ENCODE peak calls at places on chromosome 22, in ten cellular contexts. One of them, this sample, is unnamed.

GRCh38 chr22:37208401-37209139 is 3.7 kb downstream of the SSTR3 start:
- DNase-seq in HFFc6: no peak
- DNase-seq in NCI-H2227 treated with DMSO at 0.1 percent for 48 hours: no peak
- DNase-seq in epithelial cell of esophagus: no peak
- DNase-seq in uterus: no peak
- DNase-seq in T-helper 17 cell: no peak
- DNase-seq in T-helper 2 cell: peak
- DNase-seq in CD8-positive, alpha-beta memory T cell: no peak
- DNase-seq in heart right ventricle: no peak
- DNase-seq in EL: no peak
- DNase-seq in this sample: no peak

GRCh38 chr22:23566716-23567475 is 13.2 kb downstream of the IGLL1 start:
- DNase-seq in EL: no peak
- DNase-seq in HFFc6: no peak
- DNase-seq in NCI-H2227 treated with DMSO at 0.1 percent for 48 hours: no peak
- DNase-seq in epithelial cell of esophagus: no peak
- DNase-seq in T-helper 17 cell: no peak
- DNase-seq in T-helper 2 cell: no peak
- DNase-seq in CD8-positive, alpha-beta memory T cell: no peak
- DNase-seq in heart right ventricle: no peak
- DNase-seq in uterus: no peak
- DNase-seq in this sample: no peak

GRCh38 chr22:20237480-20238440 is 30.4 kb downstream of the RTN4R start:
- DNase-seq in CD8-positive, alpha-beta memory T cell: peak
- DNase-seq in heart right ventricle: no peak
- DNase-seq in epithelial cell of esophagus: peak
- DNase-seq in NCI-H2227 treated with DMSO at 0.1 percent for 48 hours: no peak
- DNase-seq in EL: no peak
- DNase-seq in uterus: no peak
- DNase-seq in HFFc6: no peak
- DNase-seq in T-helper 17 cell: no peak
- DNase-seq in T-helper 2 cell: peak
- DNase-seq in this sample: no peak

GRCh38 chr22:47476226-47476625 is 713.8 kb downstream of the TBC1D22A start:
- DNase-seq in CD8-positive, alpha-beta memory T cell: no peak
- DNase-seq in EL: no peak
- DNase-seq in uterus: no peak
- DNase-seq in NCI-H2227 treated with DMSO at 0.1 percent for 48 hours: no peak
- DNase-seq in T-helper 17 cell: no peak
- DNase-seq in HFFc6: no peak
- DNase-seq in heart right ventricle: no peak
- DNase-seq in T-helper 2 cell: no peak
- DNase-seq in epithelial cell of esophagus: no peak
- DNase-seq in this sample: no peak

GRCh38 chr22:30863161-30863833 is 105.3 kb downstream of the MORC2 start:
- DNase-seq in NCI-H2227 treated with DMSO at 0.1 percent for 48 hours: no peak
- DNase-seq in T-helper 17 cell: no peak
- DNase-seq in uterus: no peak
- DNase-seq in CD8-positive, alpha-beta memory T cell: no peak
- DNase-seq in T-helper 2 cell: no peak
- DNase-seq in heart right ventricle: no peak
- DNase-seq in EL: no peak
- DNase-seq in HFFc6: no peak
- DNase-seq in epithelial cell of esophagus: no peak
- DNase-seq in this sample: no peak

GRCh38 chr22:33006220-33006954 is 51.8 kb downstream of the SYN3 start:
- DNase-seq in T-helper 17 cell: no peak
- DNase-seq in CD8-positive, alpha-beta memory T cell: no peak
- DNase-seq in uterus: no peak
- DNase-seq in EL: no peak
- DNase-seq in HFFc6: no peak
- DNase-seq in heart right ventricle: no peak
- DNase-seq in epithelial cell of esophagus: peak
- DNase-seq in T-helper 2 cell: no peak
- DNase-seq in NCI-H2227 treated with DMSO at 0.1 percent for 48 hours: no peak
- DNase-seq in this sample: no peak

GRCh38 chr22:19850482-19851109 is 4.1 kb downstream of the GNB1L start:
- DNase-seq in EL: no peak
- DNase-seq in T-helper 17 cell: no peak
- DNase-seq in NCI-H2227 treated with DMSO at 0.1 percent for 48 hours: no peak
- DNase-seq in heart right ventricle: no peak
- DNase-seq in epithelial cell of esophagus: no peak
- DNase-seq in HFFc6: no peak
- DNase-seq in T-helper 2 cell: no peak
- DNase-seq in CD8-positive, alpha-beta memory T cell: no peak
- DNase-seq in uterus: no peak
- DNase-seq in this sample: no peak

GRCh38 chr22:24026056-24026455 is 15.0 kb downstream of the CABIN1 start:
- DNase-seq in EL: no peak
- DNase-seq in T-helper 17 cell: no peak
- DNase-seq in CD8-positive, alpha-beta memory T cell: no peak
- DNase-seq in NCI-H2227 treated with DMSO at 0.1 percent for 48 hours: no peak
- DNase-seq in HFFc6: no peak
- DNase-seq in epithelial cell of esophagus: no peak
- DNase-seq in uterus: no peak
- DNase-seq in T-helper 2 cell: no peak
- DNase-seq in heart right ventricle: no peak
- DNase-seq in this sample: no peak

GRCh38 chr22:34429314-34429713 is 509.0 kb upstream of the LARGE1 start:
- DNase-seq in HFFc6: no peak
- DNase-seq in CD8-positive, alpha-beta memory T cell: no peak
- DNase-seq in uterus: no peak
- DNase-seq in EL: no peak
- DNase-seq in NCI-H2227 treated with DMSO at 0.1 percent for 48 hours: no peak
- DNase-seq in epithelial cell of esophagus: no peak
- DNase-seq in heart right ventricle: no peak
- DNase-seq in T-helper 2 cell: no peak
- DNase-seq in T-helper 17 cell: no peak
- DNase-seq in this sample: no peak

GRCh38 chr22:41021655-41022454 is 70.5 kb upstream of the EP300 start:
- DNase-seq in T-helper 2 cell: peak
- DNase-seq in NCI-H2227 treated with DMSO at 0.1 percent for 48 hours: peak
- DNase-seq in heart right ventricle: peak
- DNase-seq in HFFc6: no peak
- DNase-seq in CD8-positive, alpha-beta memory T cell: peak
- DNase-seq in uterus: peak
- DNase-seq in EL: peak
- DNase-seq in epithelial cell of esophagus: peak
- DNase-seq in T-helper 17 cell: peak
- DNase-seq in this sample: peak

GRCh38 chr22:46936378-46936916 is 174.0 kb downstream of the TBC1D22A start:
- DNase-seq in T-helper 17 cell: no peak
- DNase-seq in NCI-H2227 treated with DMSO at 0.1 percent for 48 hours: no peak
- DNase-seq in EL: no peak
- DNase-seq in CD8-positive, alpha-beta memory T cell: no peak
- DNase-seq in HFFc6: no peak
- DNase-seq in epithelial cell of esophagus: no peak
- DNase-seq in T-helper 2 cell: no peak
- DNase-seq in heart right ventricle: no peak
- DNase-seq in uterus: no peak
- DNase-seq in this sample: no peak

GRCh38 chr22:22371031-22371541 is 126.5 kb downstream of the VPREB1 start:
- DNase-seq in uterus: no peak
- DNase-seq in epithelial cell of esophagus: no peak
- DNase-seq in HFFc6: no peak
- DNase-seq in heart right ventricle: peak
- DNase-seq in EL: no peak
- DNase-seq in T-helper 2 cell: no peak
- DNase-seq in CD8-positive, alpha-beta memory T cell: no peak
- DNase-seq in NCI-H2227 treated with DMSO at 0.1 percent for 48 hours: no peak
- DNase-seq in T-helper 17 cell: no peak
- DNase-seq in this sample: no peak

GRCh38 chr22:35777335-35777975 is 59.8 kb downstream of the APOL5 start:
- DNase-seq in T-helper 17 cell: no peak
- DNase-seq in CD8-positive, alpha-beta memory T cell: no peak
- DNase-seq in EL: peak
- DNase-seq in heart right ventricle: no peak
- DNase-seq in NCI-H2227 treated with DMSO at 0.1 percent for 48 hours: no peak
- DNase-seq in epithelial cell of esophagus: peak
- DNase-seq in uterus: no peak
- DNase-seq in T-helper 2 cell: no peak
- DNase-seq in HFFc6: peak
- DNase-seq in this sample: peak

GRCh38 chr22:49979587-49980264 is 19.2 kb downstream of the PIM3 start:
- DNase-seq in uterus: no peak
- DNase-seq in heart right ventricle: no peak
- DNase-seq in T-helper 2 cell: no peak
- DNase-seq in CD8-positive, alpha-beta memory T cell: no peak
- DNase-seq in EL: peak
- DNase-seq in NCI-H2227 treated with DMSO at 0.1 percent for 48 hours: no peak
- DNase-seq in HFFc6: peak
- DNase-seq in T-helper 17 cell: no peak
- DNase-seq in epithelial cell of esophagus: peak
- DNase-seq in this sample: no peak

GRCh38 chr22:37636186-37636948 is 3.1 kb upstream of the SH3BP1 start:
- DNase-seq in EL: peak
- DNase-seq in T-helper 17 cell: no peak
- DNase-seq in T-helper 2 cell: no peak
- DNase-seq in epithelial cell of esophagus: no peak
- DNase-seq in CD8-positive, alpha-beta memory T cell: no peak
- DNase-seq in NCI-H2227 treated with DMSO at 0.1 percent for 48 hours: no peak
- DNase-seq in HFFc6: peak
- DNase-seq in heart right ventricle: no peak
- DNase-seq in uterus: no peak
- DNase-seq in this sample: peak

GRCh38 chr22:30559889-30560288 is 13.3 kb upstream of the SEC14L6 start:
- DNase-seq in epithelial cell of esophagus: no peak
- DNase-seq in HFFc6: no peak
- DNase-seq in uterus: no peak
- DNase-seq in CD8-positive, alpha-beta memory T cell: no peak
- DNase-seq in T-helper 2 cell: no peak
- DNase-seq in EL: no peak
- DNase-seq in heart right ventricle: no peak
- DNase-seq in T-helper 17 cell: no peak
- DNase-seq in NCI-H2227 treated with DMSO at 0.1 percent for 48 hours: no peak
- DNase-seq in this sample: no peak

GRCh38 chr22:38867496-38868285 is 4.3 kb downstream of the CBX6 start:
- DNase-seq in heart right ventricle: no peak
- DNase-seq in uterus: no peak
- DNase-seq in CD8-positive, alpha-beta memory T cell: no peak
- DNase-seq in NCI-H2227 treated with DMSO at 0.1 percent for 48 hours: no peak
- DNase-seq in epithelial cell of esophagus: no peak
- DNase-seq in EL: no peak
- DNase-seq in T-helper 2 cell: no peak
- DNase-seq in T-helper 17 cell: no peak
- DNase-seq in HFFc6: no peak
- DNase-seq in this sample: no peak

GRCh38 chr22:37999640-38000272 is 15.4 kb upstream of the SOX10 start:
- DNase-seq in epithelial cell of esophagus: peak
- DNase-seq in HFFc6: peak
- DNase-seq in T-helper 17 cell: no peak
- DNase-seq in NCI-H2227 treated with DMSO at 0.1 percent for 48 hours: no peak
- DNase-seq in CD8-positive, alpha-beta memory T cell: no peak
- DNase-seq in T-helper 2 cell: no peak
- DNase-seq in uterus: no peak
- DNase-seq in EL: peak
- DNase-seq in heart right ventricle: no peak
- DNase-seq in this sample: peak

GRCh38 chr22:42269407-42270177 is 861 bp downstream of the TCF20 start:
- DNase-seq in EL: peak
- DNase-seq in T-helper 2 cell: peak
- DNase-seq in T-helper 17 cell: peak
- DNase-seq in HFFc6: no peak
- DNase-seq in uterus: peak
- DNase-seq in CD8-positive, alpha-beta memory T cell: peak
- DNase-seq in heart right ventricle: peak
- DNase-seq in NCI-H2227 treated with DMSO at 0.1 percent for 48 hours: peak
- DNase-seq in epithelial cell of esophagus: peak
- DNase-seq in this sample: peak

GRCh38 chr22:49574861-49575702 is 252.6 kb downstream of the BRD1 start:
- DNase-seq in epithelial cell of esophagus: no peak
- DNase-seq in T-helper 17 cell: no peak
- DNase-seq in CD8-positive, alpha-beta memory T cell: no peak
- DNase-seq in uterus: no peak
- DNase-seq in EL: no peak
- DNase-seq in NCI-H2227 treated with DMSO at 0.1 percent for 48 hours: no peak
- DNase-seq in heart right ventricle: no peak
- DNase-seq in HFFc6: no peak
- DNase-seq in T-helper 2 cell: no peak
- DNase-seq in this sample: no peak

GRCh38 chr22:40334899-40335298 is 11.4 kb upstream of the ADSL start:
- DNase-seq in T-helper 2 cell: no peak
- DNase-seq in uterus: no peak
- DNase-seq in NCI-H2227 treated with DMSO at 0.1 percent for 48 hours: no peak
- DNase-seq in EL: no peak
- DNase-seq in CD8-positive, alpha-beta memory T cell: no peak
- DNase-seq in epithelial cell of esophagus: no peak
- DNase-seq in HFFc6: no peak
- DNase-seq in heart right ventricle: no peak
- DNase-seq in T-helper 17 cell: no peak
- DNase-seq in this sample: no peak

GRCh38 chr22:29716814-29717213 is 3.0 kb upstream of the CABP7 start:
- DNase-seq in epithelial cell of esophagus: peak
- DNase-seq in heart right ventricle: peak
- DNase-seq in uterus: no peak
- DNase-seq in HFFc6: peak
- DNase-seq in CD8-positive, alpha-beta memory T cell: no peak
- DNase-seq in T-helper 2 cell: no peak
- DNase-seq in T-helper 17 cell: no peak
- DNase-seq in NCI-H2227 treated with DMSO at 0.1 percent for 48 hours: no peak
- DNase-seq in EL: peak
- DNase-seq in this sample: no peak

GRCh38 chr22:17633217-17633997 is 4.9 kb upstream of the ATP6V1E1 start:
- DNase-seq in EL: peak
- DNase-seq in T-helper 2 cell: no peak
- DNase-seq in epithelial cell of esophagus: peak
- DNase-seq in CD8-positive, alpha-beta memory T cell: no peak
- DNase-seq in uterus: no peak
- DNase-seq in T-helper 17 cell: no peak
- DNase-seq in NCI-H2227 treated with DMSO at 0.1 percent for 48 hours: no peak
- DNase-seq in heart right ventricle: no peak
- DNase-seq in HFFc6: peak
- DNase-seq in this sample: peak

GRCh38 chr22:30310881-30311771 is 15.6 kb downstream of the TBC1D10A start:
- DNase-seq in T-helper 17 cell: no peak
- DNase-seq in uterus: peak
- DNase-seq in CD8-positive, alpha-beta memory T cell: no peak
- DNase-seq in epithelial cell of esophagus: no peak
- DNase-seq in NCI-H2227 treated with DMSO at 0.1 percent for 48 hours: no peak
- DNase-seq in heart right ventricle: peak
- DNase-seq in HFFc6: peak
- DNase-seq in T-helper 2 cell: no peak
- DNase-seq in EL: peak
- DNase-seq in this sample: peak

GRCh38 chr22:30878516-30879365 is 89.8 kb downstream of the MORC2 start:
- DNase-seq in EL: peak
- DNase-seq in NCI-H2227 treated with DMSO at 0.1 percent for 48 hours: no peak
- DNase-seq in CD8-positive, alpha-beta memory T cell: no peak
- DNase-seq in epithelial cell of esophagus: no peak
- DNase-seq in heart right ventricle: peak
- DNase-seq in T-helper 17 cell: no peak
- DNase-seq in HFFc6: no peak
- DNase-seq in uterus: no peak
- DNase-seq in T-helper 2 cell: no peak
- DNase-seq in this sample: no peak

GRCh38 chr22:39351689-39352214 is 2.0 kb downstream of the SYNGR1 start:
- DNase-seq in heart right ventricle: no peak
- DNase-seq in NCI-H2227 treated with DMSO at 0.1 percent for 48 hours: no peak
- DNase-seq in T-helper 2 cell: no peak
- DNase-seq in EL: peak
- DNase-seq in HFFc6: peak
- DNase-seq in epithelial cell of esophagus: peak
- DNase-seq in T-helper 17 cell: no peak
- DNase-seq in uterus: no peak
- DNase-seq in CD8-positive, alpha-beta memory T cell: no peak
- DNase-seq in this sample: no peak

This sample was measured in NCI-H226.